ENCODE peak calls at places on chromosomes 4 and X, in five cellular contexts. F is prostate gland; E is lung; D is A673; U is CD8-positive, alpha-beta T cell. R is an unnamed sample.

GRCh38 chrX:139058831-139059495 is 347.4 kb upstream of the FGF13 start:
- DNase-seq in F (no peak), E (no peak), D (no peak), U (no peak), R (no peak)

GRCh38 chrX:63503541-63503940 is 152.4 kb upstream of the SPIN4 start:
- DNase-seq in F (no peak), E (no peak), D (peak; percentile 45), U (no peak), R (no peak)

GRCh38 chrX:40130207-40130606 is 32.4 kb upstream of the BCOR start:
- DNase-seq in F (no peak), E (no peak), D (no peak), U (no peak), R (no peak)

GRCh38 chrX:23773601-23774175 is 9.3 kb upstream of the SAT1 start:
- DNase-seq in F (no peak), E (no peak), D (peak; percentile 40), U (no peak), R (no peak)

GRCh38 chrX:150587585-150588503 is 19.4 kb downstream of the MTM1 start:
- DNase-seq in F (no peak), E (no peak), D (peak; percentile 39), U (peak; percentile 67), R (no peak)

GRCh38 chr4:109979932-109980717 is 67.4 kb downstream of the EGF start:
- DNase-seq in F (no peak), E (no peak), D (peak; percentile 34), U (no peak), R (no peak)

GRCh38 chr4:144646523-144647094 is 653 bp downstream of the HHIP start:
- DNase-seq in F (no peak), E (no peak), D (peak; percentile 18), U (no peak), R (no peak)

GRCh38 chr4:174358823-174359222 is 75.1 kb downstream of the CEP44 start:
- DNase-seq in F (no peak), E (no peak), D (no peak), U (no peak), R (no peak)

GRCh38 chrX:102599950-102600579 is 750 bp downstream of the ARMCX5 start:
- DNase-seq in F (no peak), E (no peak), D (peak; percentile 1), U (no peak), R (no peak)

GRCh38 chr4:8917321-8917811 is 45.7 kb upstream of the HMX1 start:
- DNase-seq in F (peak; percentile 3), E (no peak), D (no peak), U (peak; percentile 36), R (no peak)

GRCh38 chr4:1978226-1978625 is 30.5 kb downstream of the NELFA start:
- DNase-seq in F (no peak), E (no peak), D (no peak), U (peak; percentile 19), R (no peak)

GRCh38 chrX:56793533-56794320 is 64.7 kb downstream of the NBDY start:
- DNase-seq in F (no peak), E (peak; percentile 28), D (no peak), U (no peak), R (peak; percentile 17)

GRCh38 chr4:8747896-8748575 is 123.6 kb downstream of the HMX1 start:
- DNase-seq in F (no peak), E (no peak), D (no peak), U (no peak), R (no peak)

GRCh38 chrX:71102292-71102691 is 4.2 kb downstream of the CXorf65 start:
- DNase-seq in F (no peak), E (no peak), D (no peak), U (no peak), R (no peak)

GRCh38 chrX:84729809-84730208 is 227.6 kb upstream of the HDX start:
- DNase-seq in F (no peak), E (no peak), D (peak; percentile 42), U (no peak), R (no peak)

GRCh38 chr4:6044805-6045204 is 26.6 kb upstream of the C4orf50 start:
- DNase-seq in F (no peak), E (no peak), D (no peak), U (no peak), R (no peak)

GRCh38 chr4:120692964-120693363 is 229.6 kb downstream of the PRDM5 start:
- DNase-seq in F (no peak), E (no peak), D (peak; percentile 81), U (no peak), R (no peak)

GRCh38 chrX:22025751-22026150 is 6.4 kb upstream of the PHEX start:
- DNase-seq in F (no peak), E (no peak), D (no peak), U (no peak), R (no peak)

GRCh38 chr4:122364700-122365404 is 14.0 kb upstream of the ADAD1 start:
- DNase-seq in F (no peak), E (no peak), D (no peak), U (peak; percentile 50), R (no peak)

GRCh38 chr4:135250040-135250439 is 1048.5 kb upstream of the PABPC4L start:
- DNase-seq in F (no peak), E (no peak), D (no peak), U (no peak), R (no peak)

GRCh38 chrX:133048751-133049150 is 48.2 kb downstream of the USP26 start:
- DNase-seq in F (no peak), E (no peak), D (no peak), U (no peak), R (no peak)

GRCh38 chr4:185395255-185395955 is at the start of gene LRP2BP:
- DNase-seq in F (no peak), E (no peak), D (no peak), U (no peak), R (no peak)

GRCh38 chrX:48703642-48704481 is 7.3 kb downstream of the SUV39H1 start:
- DNase-seq in F (no peak), E (no peak), D (no peak), U (no peak), R (no peak)

GRCh38 chr4:10226756-10227155 is 110.2 kb upstream of the WDR1 start:
- DNase-seq in F (no peak), E (no peak), D (no peak), U (no peak), R (no peak)

GRCh38 chrX:97705936-97706335 is 822.2 kb downstream of the RPA4 start:
- DNase-seq in F (no peak), E (no peak), D (peak; percentile 15), U (no peak), R (no peak)

GRCh38 chr4:77921701-77922100 is 59.1 kb downstream of the MRPL1 start:
- DNase-seq in F (no peak), E (no peak), D (peak; percentile 28), U (no peak), R (no peak)

GRCh38 chr4:105548483-105548882 is 3.9 kb upstream of the ARHGEF38 start:
- DNase-seq in F (no peak), E (no peak), D (peak; percentile 71), U (no peak), R (no peak)

GRCh38 chr4:65393078-65393477 is 277.2 kb downstream of the EPHA5 start:
- DNase-seq in F (no peak), E (no peak), D (no peak), U (no peak), R (no peak)

GRCh38 chrX:16683007-16683664 is 29.3 kb downstream of the CTPS2 start:
- DNase-seq in F (no peak), E (no peak), D (no peak), U (no peak), R (no peak)

GRCh38 chr4:1408418-1408817 is 2.2 kb upstream of the NKX1-1 start:
- DNase-seq in F (peak; percentile 2), E (no peak), D (no peak), U (no peak), R (no peak)

GRCh38 chr4:56870927-56871326 is 36.8 kb upstream of the REST start:
- DNase-seq in F (no peak), E (no peak), D (peak; percentile 51), U (no peak), R (no peak)

GRCh38 chr4:182093431-182093831 is 149.8 kb upstream of the TENM3 start:
- DNase-seq in F (no peak), E (no peak), D (peak; percentile 15), U (no peak), R (peak; percentile 86)

GRCh38 chrX:24113161-24113560 is 36.4 kb upstream of the ZFX start:
- DNase-seq in F (no peak), E (no peak), D (no peak), U (no peak), R (no peak)

GRCh38 chr4:7650606-7651400 is 216.1 kb upstream of the PSAPL1 start:
- DNase-seq in F (no peak), E (no peak), D (no peak), U (no peak), R (no peak)
- TF ChIP-seq CTCF in F (no peak), E (no peak), D (peak; percentile 25), U (no peak), R (no peak)

DNA sequence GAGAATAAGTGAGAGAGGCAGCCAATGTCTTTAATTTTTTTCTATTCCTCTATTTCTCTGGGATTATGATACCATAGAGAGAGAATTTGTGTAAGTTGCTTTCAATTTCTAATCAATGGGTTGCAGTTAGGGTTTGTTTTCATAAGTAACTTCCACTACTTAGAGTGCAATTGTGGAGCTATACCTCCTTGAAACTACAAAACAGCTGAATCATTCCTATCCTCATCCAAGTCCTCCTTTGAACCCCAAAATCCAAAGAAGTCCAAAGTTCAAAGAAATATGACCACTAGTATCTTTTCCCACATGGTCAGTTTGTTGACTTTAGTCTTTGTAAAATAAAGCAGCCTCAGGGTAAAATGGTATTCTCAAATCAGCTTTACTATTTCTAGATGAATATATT is 1085.4 kb upstream of the INTU start:
- DNase-seq in F (no peak), E (no peak), D (no peak), U (no peak), R (no peak)
- H3K27ac ChIP-seq in F (no peak overlapping the region), E (no peak overlapping the region), D (no peak overlapping the region), U (no peak overlapping the region), R (no peak overlapping the region)

GRCh38 chrX:119537487-119537886 is 27.7 kb downstream of the STEEP1 start:
- DNase-seq in F (no peak), E (no peak), D (no peak), U (no peak), R (no peak)

GRCh38 chrX:119541188-119541587 is 24.0 kb downstream of the STEEP1 start:
- DNase-seq in F (no peak), E (no peak), D (peak; percentile 67), U (no peak), R (no peak)

DNA sequence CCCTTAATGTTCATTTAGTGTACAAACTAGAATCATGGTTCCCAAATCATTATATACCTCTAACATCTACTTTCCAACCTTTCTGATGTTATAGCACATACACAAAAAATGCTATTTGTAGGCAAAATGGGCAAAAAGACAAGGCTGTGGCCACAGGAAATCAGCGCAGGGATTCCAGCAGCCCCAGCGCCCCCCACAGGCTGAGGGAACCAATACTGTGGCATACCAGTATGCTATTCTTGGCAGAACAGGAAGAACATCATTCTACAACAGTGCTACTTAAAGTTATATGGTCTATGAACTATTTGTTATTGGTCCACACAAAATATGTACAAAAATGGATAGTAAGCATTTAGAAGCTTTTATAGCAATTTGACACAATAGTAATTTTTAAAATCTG is 25.3 kb downstream of the STEEP1 start:
- DNase-seq in F (no peak), E (no peak), D (peak; percentile 10), U (no peak), R (no peak)
- TF ChIP-seq CTCF in F (no peak), E (no peak), D (peak; percentile 45), U (no peak), R (no peak)

DNA sequence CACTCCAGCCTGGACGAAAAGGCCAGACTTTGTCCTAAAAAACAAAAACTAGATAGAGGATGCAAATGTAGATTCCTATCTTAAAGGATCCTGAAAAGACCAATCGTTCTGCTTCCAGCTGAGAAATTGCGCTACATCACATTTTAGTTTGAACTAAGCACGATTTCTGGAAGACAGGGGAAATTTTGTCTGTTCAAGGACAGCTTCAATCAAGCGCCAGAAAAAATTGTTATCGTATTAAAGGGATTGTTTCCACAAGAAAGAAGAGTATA is 731 bp upstream of the HSD17B11 start:
- DNase-seq in F (no peak), E (no peak), D (no peak), U (no peak), R (no peak)
- H3K27ac ChIP-seq in F (peak overlapping the region; percentile 79), E (peak overlapping the region; percentile 77), D (peak overlapping the region; percentile 67), U (peak overlapping the region; percentile 57), R (peak overlapping the region; percentile 96)